ENCODE peak calls at places on chromosomes 4 and X, in ten cellular contexts. One of them, this sample, is unnamed. For H3K9me3, the result is how much of the 10 kb centered on the place peaks cover.

GRCh38 chrX:28920554-28920953 is 333.3 kb downstream of the IL1RAPL1 start:
- DNase-seq in psoas muscle: no peak
- DNase-seq in ovary: no peak
- DNase-seq in A549: no peak
- DNase-seq in Panc1: no peak
- DNase-seq in cardiac muscle cell: peak
- DNase-seq in transverse colon: no peak
- DNase-seq in neural progenitor cell: no peak
- DNase-seq in WERI-Rb-1: no peak
- DNase-seq in heart left ventricle: no peak
- DNase-seq in this sample: no peak

GRCh38 chr4:107666134-107666533 is 53.9 kb downstream of the PAPSS1 start:
- DNase-seq in WERI-Rb-1: no peak
- DNase-seq in Panc1: no peak
- DNase-seq in psoas muscle: no peak
- DNase-seq in ovary: no peak
- DNase-seq in heart left ventricle: no peak
- DNase-seq in A549: no peak
- DNase-seq in cardiac muscle cell: no peak
- DNase-seq in neural progenitor cell: peak
- DNase-seq in transverse colon: no peak
- DNase-seq in this sample: no peak

GRCh38 chr4:174217273-174218126 is 66.0 kb downstream of the FBXO8 start:
- DNase-seq in Panc1: no peak
- DNase-seq in psoas muscle: no peak
- DNase-seq in WERI-Rb-1: no peak
- DNase-seq in transverse colon: no peak
- DNase-seq in heart left ventricle: peak
- DNase-seq in ovary: peak
- DNase-seq in cardiac muscle cell: peak
- DNase-seq in A549: no peak
- DNase-seq in neural progenitor cell: peak
- DNase-seq in this sample: peak

GRCh38 chr4:103091601-103092223 is 7.9 kb downstream of the BDH2 start:
- DNase-seq in Panc1: no peak
- DNase-seq in ovary: no peak
- DNase-seq in transverse colon: peak
- DNase-seq in A549: no peak
- DNase-seq in neural progenitor cell: peak
- DNase-seq in heart left ventricle: no peak
- DNase-seq in cardiac muscle cell: peak
- DNase-seq in psoas muscle: no peak
- DNase-seq in WERI-Rb-1: peak
- DNase-seq in this sample: peak

GRCh38 chr4:94934201-94934600 is 176.4 kb downstream of the BMPR1B start:
- DNase-seq in ovary: no peak
- DNase-seq in Panc1: no peak
- DNase-seq in transverse colon: no peak
- DNase-seq in A549: no peak
- DNase-seq in WERI-Rb-1: no peak
- DNase-seq in cardiac muscle cell: no peak
- DNase-seq in psoas muscle: no peak
- DNase-seq in neural progenitor cell: no peak
- DNase-seq in heart left ventricle: no peak
- DNase-seq in this sample: no peak

GRCh38 chr4:54058171-54058570 is 6.2 kb downstream of the CHIC2 start:
- DNase-seq in psoas muscle: no peak
- DNase-seq in heart left ventricle: no peak
- DNase-seq in Panc1: no peak
- DNase-seq in WERI-Rb-1: no peak
- DNase-seq in A549: no peak
- DNase-seq in transverse colon: no peak
- DNase-seq in cardiac muscle cell: no peak
- DNase-seq in neural progenitor cell: no peak
- DNase-seq in ovary: no peak
- DNase-seq in this sample: no peak

GRCh38 chr4:1327526-1328266 is 19.3 kb upstream of the UVSSA start:
- DNase-seq in psoas muscle: peak
- DNase-seq in Panc1: no peak
- DNase-seq in A549: no peak
- DNase-seq in neural progenitor cell: no peak
- DNase-seq in ovary: no peak
- DNase-seq in heart left ventricle: peak
- DNase-seq in transverse colon: no peak
- DNase-seq in cardiac muscle cell: no peak
- DNase-seq in WERI-Rb-1: no peak
- DNase-seq in this sample: peak

GRCh38 chr4:84579410-84579791 is 3.5 kb upstream of the CDS1 start:
- DNase-seq in ovary: no peak
- DNase-seq in WERI-Rb-1: no peak
- DNase-seq in neural progenitor cell: peak
- DNase-seq in cardiac muscle cell: peak
- DNase-seq in psoas muscle: no peak
- DNase-seq in heart left ventricle: no peak
- DNase-seq in transverse colon: no peak
- DNase-seq in A549: no peak
- DNase-seq in Panc1: no peak
- DNase-seq in this sample: no peak

GRCh38 chrX:110050885-110051284 is 48.0 kb downstream of the TMEM164 start:
- DNase-seq in heart left ventricle: no peak
- DNase-seq in A549: no peak
- DNase-seq in WERI-Rb-1: no peak
- DNase-seq in ovary: no peak
- DNase-seq in transverse colon: no peak
- DNase-seq in psoas muscle: no peak
- DNase-seq in cardiac muscle cell: no peak
- DNase-seq in neural progenitor cell: no peak
- DNase-seq in Panc1: no peak
- DNase-seq in this sample: no peak

GRCh38 chr4:188023682-188024081 is 28.1 kb downstream of the ZFP42 start:
- DNase-seq in WERI-Rb-1: no peak
- DNase-seq in ovary: no peak
- DNase-seq in Panc1: no peak
- DNase-seq in neural progenitor cell: no peak
- DNase-seq in heart left ventricle: no peak
- DNase-seq in psoas muscle: no peak
- DNase-seq in A549: no peak
- DNase-seq in transverse colon: no peak
- DNase-seq in cardiac muscle cell: no peak
- DNase-seq in this sample: no peak

GRCh38 chr4:153486281-153487151 is 20.4 kb downstream of the TMEM131L start:
- DNase-seq in ovary: no peak
- DNase-seq in cardiac muscle cell: no peak
- DNase-seq in Panc1: peak
- DNase-seq in neural progenitor cell: peak
- DNase-seq in psoas muscle: no peak
- DNase-seq in transverse colon: no peak
- DNase-seq in A549: peak
- DNase-seq in WERI-Rb-1: no peak
- DNase-seq in heart left ventricle: no peak
- DNase-seq in this sample: no peak

GRCh38 chr4:88284378-88285234 is at the start of gene PPM1K:
- DNase-seq in heart left ventricle: peak
- DNase-seq in transverse colon: peak
- DNase-seq in A549: peak
- DNase-seq in neural progenitor cell: peak
- DNase-seq in Panc1: peak
- DNase-seq in WERI-Rb-1: peak
- DNase-seq in psoas muscle: peak
- DNase-seq in cardiac muscle cell: peak
- DNase-seq in ovary: peak
- DNase-seq in this sample: peak

GRCh38 chr4:88283661-88284377 is 542 bp downstream of the PPM1K start:
- DNase-seq in WERI-Rb-1: peak
- DNase-seq in Panc1: peak
- DNase-seq in A549: peak
- DNase-seq in heart left ventricle: peak
- DNase-seq in cardiac muscle cell: peak
- DNase-seq in ovary: peak
- DNase-seq in neural progenitor cell: peak
- DNase-seq in transverse colon: peak
- DNase-seq in psoas muscle: peak
- DNase-seq in this sample: peak

GRCh38 chr4:88280228-88280795 is 4.0 kb downstream of the PPM1K start:
- DNase-seq in ovary: no peak
- DNase-seq in cardiac muscle cell: no peak
- DNase-seq in A549: no peak
- DNase-seq in heart left ventricle: no peak
- DNase-seq in neural progenitor cell: no peak
- DNase-seq in WERI-Rb-1: no peak
- DNase-seq in transverse colon: no peak
- DNase-seq in psoas muscle: no peak
- DNase-seq in Panc1: no peak
- DNase-seq in this sample: no peak

GRCh38 chr4:88286897-88287296 is 2.5 kb upstream of the PPM1K start:
- DNase-seq in WERI-Rb-1: no peak
- DNase-seq in Panc1: no peak
- DNase-seq in psoas muscle: no peak
- DNase-seq in heart left ventricle: no peak
- DNase-seq in transverse colon: no peak
- DNase-seq in A549: no peak
- DNase-seq in ovary: no peak
- DNase-seq in neural progenitor cell: no peak
- DNase-seq in cardiac muscle cell: peak
- DNase-seq in this sample: no peak

DNA sequence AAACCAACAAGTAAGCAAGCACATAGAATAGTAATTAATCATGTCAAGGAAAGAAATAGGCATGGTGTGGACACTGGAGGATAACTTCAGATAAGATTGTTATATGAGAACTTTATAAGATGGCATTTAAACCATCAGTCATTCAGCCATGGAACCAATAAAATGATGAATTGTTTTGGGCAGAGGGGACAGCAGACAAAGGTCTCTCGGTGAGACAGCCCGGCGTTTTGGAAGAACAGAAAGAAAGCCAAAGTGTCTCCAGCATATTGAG is 809 bp upstream of the PPM1K start:
- DNase-seq in heart left ventricle: no peak
- DNase-seq in A549: no peak
- DNase-seq in cardiac muscle cell: no peak
- DNase-seq in psoas muscle: no peak
- DNase-seq in WERI-Rb-1: no peak
- DNase-seq in ovary: no peak
- DNase-seq in transverse colon: no peak
- DNase-seq in Panc1: no peak
- DNase-seq in neural progenitor cell: no peak
- DNase-seq in this sample: no peak
- H3K4me3 ChIP-seq in heart left ventricle: peak
- H3K4me3 ChIP-seq in A549: peak
- H3K4me3 ChIP-seq in cardiac muscle cell: peak
- H3K4me3 ChIP-seq in psoas muscle: peak
- H3K4me3 ChIP-seq in WERI-Rb-1: peak
- H3K4me3 ChIP-seq in ovary: peak
- H3K4me3 ChIP-seq in transverse colon: peak
- H3K4me3 ChIP-seq in Panc1: peak
- H3K4me3 ChIP-seq in neural progenitor cell: peak
- H3K4me3 ChIP-seq in this sample: peak

DNA sequence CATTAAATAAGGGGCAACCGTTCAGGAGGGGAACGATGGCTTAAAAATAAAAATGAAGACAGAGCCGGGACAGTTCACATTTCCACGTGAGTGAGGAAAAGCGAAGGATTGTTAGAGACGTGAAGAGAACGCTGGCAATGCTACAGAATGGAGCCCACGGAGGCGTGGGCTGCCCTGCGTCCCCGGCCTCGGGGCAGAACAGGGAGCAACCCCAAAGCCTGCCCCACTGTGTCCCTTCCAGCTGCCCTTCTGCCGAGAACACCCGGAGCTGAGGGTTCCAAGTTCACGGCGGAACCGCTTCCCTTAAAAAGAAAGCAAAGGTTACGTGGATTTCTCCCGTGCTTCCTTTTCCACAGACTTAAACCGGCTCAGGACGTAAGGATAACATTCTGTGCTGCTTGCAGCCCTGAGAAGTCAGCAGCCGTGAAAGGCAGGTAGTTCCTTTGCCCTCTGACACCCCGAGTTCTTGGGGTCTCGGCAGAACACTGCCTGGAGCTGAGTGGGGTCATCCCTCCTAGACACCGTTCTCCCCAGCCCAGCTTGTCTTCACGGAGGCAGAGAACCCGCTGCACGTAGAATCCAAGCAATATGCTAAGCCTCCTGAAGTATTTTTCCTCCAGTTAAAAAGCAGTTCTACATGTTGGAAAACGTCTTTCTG is 14.2 kb downstream of the DHRSX start:
- DNase-seq in psoas muscle: no peak
- DNase-seq in WERI-Rb-1: no peak
- DNase-seq in ovary: no peak
- DNase-seq in Panc1: no peak
- DNase-seq in heart left ventricle: no peak
- DNase-seq in cardiac muscle cell: no peak
- DNase-seq in transverse colon: no peak
- DNase-seq in neural progenitor cell: no peak
- DNase-seq in A549: no peak
- DNase-seq in this sample: no peak
- H3K27ac ChIP-seq in psoas muscle: no peak
- H3K27ac ChIP-seq in WERI-Rb-1: no peak
- H3K27ac ChIP-seq in ovary: peak
- H3K27ac ChIP-seq in Panc1: no peak
- H3K27ac ChIP-seq in heart left ventricle: no peak
- H3K27ac ChIP-seq in cardiac muscle cell: no peak
- H3K27ac ChIP-seq in transverse colon: no peak
- H3K27ac ChIP-seq in neural progenitor cell: peak
- H3K27ac ChIP-seq in A549: no peak
- H3K27ac ChIP-seq in this sample: no peak

GRCh38 chrX:56397636-56398035 is 165.5 kb downstream of the KLF8 start:
- DNase-seq in cardiac muscle cell: no peak
- DNase-seq in psoas muscle: no peak
- DNase-seq in A549: no peak
- DNase-seq in transverse colon: no peak
- DNase-seq in neural progenitor cell: no peak
- DNase-seq in Panc1: no peak
- DNase-seq in heart left ventricle: no peak
- DNase-seq in WERI-Rb-1: no peak
- DNase-seq in ovary: no peak
- DNase-seq in this sample: no peak
- H3K9me3 ChIP-seq in cardiac muscle cell: under half
- H3K9me3 ChIP-seq in psoas muscle: under half
- H3K9me3 ChIP-seq in A549: under half
- H3K9me3 ChIP-seq in transverse colon: under half
- H3K9me3 ChIP-seq in neural progenitor cell: under half
- H3K9me3 ChIP-seq in Panc1: under half
- H3K9me3 ChIP-seq in heart left ventricle: under half
- H3K9me3 ChIP-seq in WERI-Rb-1: under half
- H3K9me3 ChIP-seq in ovary: under half
- H3K9me3 ChIP-seq in this sample: under half

DNA sequence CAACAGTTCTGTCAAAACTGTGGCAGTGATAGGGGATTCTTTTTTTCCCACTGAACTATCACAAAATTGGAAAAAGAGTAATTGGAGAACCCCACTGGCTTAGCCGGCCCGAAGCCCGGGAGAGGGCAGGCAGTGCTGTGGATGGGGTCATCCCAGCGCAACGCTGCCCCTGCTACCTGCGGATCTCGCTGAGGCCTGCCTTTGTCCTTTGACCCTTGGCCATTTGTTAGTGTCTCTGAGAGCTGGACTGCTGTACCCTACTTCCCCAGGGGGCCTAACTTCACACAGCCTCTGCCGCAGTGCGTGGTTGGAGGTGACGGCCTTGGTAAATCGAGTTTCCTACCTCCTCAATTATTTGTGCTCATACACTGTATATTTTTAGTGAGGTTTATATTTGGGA is 43.0 kb upstream of the MSANTD1 start:
- DNase-seq in transverse colon: no peak
- DNase-seq in WERI-Rb-1: no peak
- DNase-seq in neural progenitor cell: peak
- DNase-seq in ovary: no peak
- DNase-seq in heart left ventricle: no peak
- DNase-seq in cardiac muscle cell: no peak
- DNase-seq in Panc1: no peak
- DNase-seq in psoas muscle: no peak
- DNase-seq in A549: no peak
- DNase-seq in this sample: no peak
- H3K4me3 ChIP-seq in transverse colon: no peak
- H3K4me3 ChIP-seq in WERI-Rb-1: no peak
- H3K4me3 ChIP-seq in neural progenitor cell: no peak
- H3K4me3 ChIP-seq in ovary: no peak
- H3K4me3 ChIP-seq in heart left ventricle: no peak
- H3K4me3 ChIP-seq in cardiac muscle cell: no peak
- H3K4me3 ChIP-seq in Panc1: no peak
- H3K4me3 ChIP-seq in psoas muscle: no peak
- H3K4me3 ChIP-seq in A549: no peak
- H3K4me3 ChIP-seq in this sample: no peak